ENCODE peak calls at places on chromosome 7, in five cellular contexts. One of them, this sample, is unnamed.

GRCh38 chr7:19066109-19066508 is 51.3 kb downstream of the TWIST1 start:
- DNase-seq in GM12891: no peak
- DNase-seq in suprapubic skin: no peak
- DNase-seq in Panc1: no peak
- DNase-seq in stomach: no peak
- DNase-seq in this sample: no peak

GRCh38 chr7:149669121-149669818 is 104.1 kb downstream of the ZNF467 start:
- DNase-seq in GM12891: no peak
- DNase-seq in suprapubic skin: no peak
- DNase-seq in Panc1: peak
- DNase-seq in stomach: no peak
- DNase-seq in this sample: no peak

GRCh38 chr7:44811093-44811492 is 14.6 kb downstream of the PPIA start:
- DNase-seq in GM12891: no peak
- DNase-seq in suprapubic skin: no peak
- DNase-seq in Panc1: no peak
- DNase-seq in stomach: no peak
- DNase-seq in this sample: no peak

GRCh38 chr7:40234046-40234445 is 99.2 kb downstream of the SUGCT start:
- DNase-seq in GM12891: no peak
- DNase-seq in suprapubic skin: no peak
- DNase-seq in Panc1: no peak
- DNase-seq in stomach: peak
- DNase-seq in this sample: no peak

GRCh38 chr7:30470163-30470770 is 8.3 kb downstream of the NOD1 start:
- DNase-seq in GM12891: no peak
- DNase-seq in suprapubic skin: no peak
- DNase-seq in Panc1: no peak
- DNase-seq in stomach: no peak
- DNase-seq in this sample: peak

GRCh38 chr7:8063706-8064297 is 95.2 kb downstream of the GLCCI1 start:
- DNase-seq in GM12891: no peak
- DNase-seq in suprapubic skin: no peak
- DNase-seq in Panc1: no peak
- DNase-seq in stomach: no peak
- DNase-seq in this sample: no peak

GRCh38 chr7:131600578-131600977 is 44.1 kb upstream of the PODXL start:
- DNase-seq in GM12891: no peak
- DNase-seq in suprapubic skin: no peak
- DNase-seq in Panc1: no peak
- DNase-seq in stomach: no peak
- DNase-seq in this sample: no peak

GRCh38 chr7:27173412-27174076 is 576 bp downstream of the HOXA10 start:
- DNase-seq in GM12891: no peak
- DNase-seq in suprapubic skin: peak
- DNase-seq in Panc1: no peak
- DNase-seq in stomach: peak
- DNase-seq in this sample: peak

GRCh38 chr7:137681657-137682562 is 164.9 kb downstream of the DGKI start:
- DNase-seq in GM12891: no peak
- DNase-seq in suprapubic skin: no peak
- DNase-seq in Panc1: no peak
- DNase-seq in stomach: no peak
- DNase-seq in this sample: no peak

GRCh38 chr7:115618676-115619075 is 411.9 kb downstream of the TFEC start:
- DNase-seq in GM12891: no peak
- DNase-seq in suprapubic skin: no peak
- DNase-seq in Panc1: no peak
- DNase-seq in stomach: no peak
- DNase-seq in this sample: no peak

GRCh38 chr7:41097501-41097900 is 605.4 kb downstream of the INHBA start:
- DNase-seq in GM12891: no peak
- DNase-seq in suprapubic skin: no peak
- DNase-seq in Panc1: no peak
- DNase-seq in stomach: no peak
- DNase-seq in this sample: no peak

GRCh38 chr7:21256310-21256877 is 171.5 kb upstream of the SP4 start:
- DNase-seq in GM12891: no peak
- DNase-seq in suprapubic skin: no peak
- DNase-seq in Panc1: no peak
- DNase-seq in stomach: no peak
- DNase-seq in this sample: no peak

GRCh38 chr7:33486626-33487025 is 357.3 kb downstream of the BBS9 start:
- DNase-seq in GM12891: no peak
- DNase-seq in suprapubic skin: no peak
- DNase-seq in Panc1: no peak
- DNase-seq in stomach: no peak
- DNase-seq in this sample: no peak

GRCh38 chr7:50558380-50559051 is 6.7 kb downstream of the DDC start:
- DNase-seq in GM12891: no peak
- DNase-seq in suprapubic skin: no peak
- DNase-seq in Panc1: no peak
- DNase-seq in stomach: no peak
- DNase-seq in this sample: no peak

GRCh38 chr7:50564171-50564570 is 1.0 kb downstream of the DDC start:
- DNase-seq in GM12891: no peak
- DNase-seq in suprapubic skin: no peak
- DNase-seq in Panc1: no peak
- DNase-seq in stomach: no peak
- DNase-seq in this sample: no peak

GRCh38 chr7:50562126-50562525 is 3.1 kb downstream of the DDC start:
- DNase-seq in GM12891: no peak
- DNase-seq in suprapubic skin: no peak
- DNase-seq in Panc1: no peak
- DNase-seq in stomach: no peak
- DNase-seq in this sample: peak

GRCh38 chr7:50557114-50557513 is 8.1 kb downstream of the DDC start:
- DNase-seq in GM12891: no peak
- DNase-seq in suprapubic skin: no peak
- DNase-seq in Panc1: no peak
- DNase-seq in stomach: no peak
- DNase-seq in this sample: no peak

DNA sequence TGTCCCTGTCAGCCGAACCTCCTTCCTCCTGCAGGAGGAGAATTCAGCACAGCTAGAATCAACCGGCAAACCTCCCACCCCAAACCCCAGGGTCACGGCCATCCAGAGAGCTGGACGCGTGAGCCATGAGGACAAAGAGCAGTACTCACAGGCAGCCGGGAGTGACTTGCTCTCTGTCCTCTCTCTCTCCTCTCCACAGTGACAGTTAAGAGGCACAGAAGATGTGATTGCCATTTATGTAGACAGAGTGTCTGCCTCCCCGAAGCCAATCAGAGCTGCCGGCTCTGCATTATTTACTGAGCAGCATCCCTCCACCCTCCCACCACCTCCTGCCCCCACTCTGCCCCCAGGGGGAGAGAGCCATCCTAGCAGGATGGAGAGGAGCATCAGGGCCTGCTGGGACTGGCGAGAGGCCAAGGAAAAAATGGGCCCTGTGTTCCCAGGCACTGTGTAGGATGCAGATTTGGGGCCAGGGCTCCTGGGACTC is 4.3 kb downstream of the DDC start:
- DNase-seq in GM12891: no peak
- DNase-seq in suprapubic skin: no peak
- DNase-seq in Panc1: no peak
- DNase-seq in stomach: no peak
- DNase-seq in this sample: no peak
- TF ChIP-seq POLR2AphosphoS5 in GM12891: no peak
- TF ChIP-seq POLR2AphosphoS5 in suprapubic skin: no peak
- TF ChIP-seq POLR2AphosphoS5 in Panc1: no peak
- TF ChIP-seq POLR2AphosphoS5 in stomach: no peak
- TF ChIP-seq POLR2AphosphoS5 in this sample: no peak

DNA sequence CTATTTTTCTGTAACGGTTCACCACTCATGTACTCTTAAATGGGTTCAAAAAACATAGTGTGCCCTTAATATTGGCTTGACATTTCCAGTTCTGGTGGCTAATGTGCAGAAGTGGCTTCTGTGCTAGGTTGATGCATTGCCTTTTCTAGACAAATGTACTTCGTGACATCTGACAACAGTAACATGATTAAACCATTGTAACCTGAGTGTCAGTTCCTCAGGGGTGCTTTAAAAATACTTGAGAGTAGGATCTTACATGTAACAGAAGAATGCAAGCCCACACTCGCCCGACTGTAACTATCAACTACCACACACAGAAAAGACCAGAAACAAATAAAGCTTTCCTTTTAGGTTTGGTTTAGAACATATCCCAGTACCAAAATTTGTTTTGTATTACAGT is 393.4 kb upstream of the NFE2L3 start:
- DNase-seq in GM12891: no peak
- DNase-seq in suprapubic skin: no peak
- DNase-seq in Panc1: no peak
- DNase-seq in stomach: no peak
- DNase-seq in this sample: no peak
- TF ChIP-seq POLR2AphosphoS5 in GM12891: no peak
- TF ChIP-seq POLR2AphosphoS5 in suprapubic skin: no peak
- TF ChIP-seq POLR2AphosphoS5 in Panc1: no peak
- TF ChIP-seq POLR2AphosphoS5 in stomach: no peak
- TF ChIP-seq POLR2AphosphoS5 in this sample: no peak

GRCh38 chr7:100024020-100024619 is 8.7 kb downstream of the ZKSCAN1 start:
- DNase-seq in GM12891: no peak
- DNase-seq in suprapubic skin: no peak
- DNase-seq in Panc1: no peak
- DNase-seq in stomach: no peak
- DNase-seq in this sample: no peak
- TF ChIP-seq POLR2AphosphoS5 in GM12891: no peak
- TF ChIP-seq POLR2AphosphoS5 in suprapubic skin: no peak
- TF ChIP-seq POLR2AphosphoS5 in Panc1: no peak
- TF ChIP-seq POLR2AphosphoS5 in stomach: no peak
- TF ChIP-seq POLR2AphosphoS5 in this sample: no peak

DNA sequence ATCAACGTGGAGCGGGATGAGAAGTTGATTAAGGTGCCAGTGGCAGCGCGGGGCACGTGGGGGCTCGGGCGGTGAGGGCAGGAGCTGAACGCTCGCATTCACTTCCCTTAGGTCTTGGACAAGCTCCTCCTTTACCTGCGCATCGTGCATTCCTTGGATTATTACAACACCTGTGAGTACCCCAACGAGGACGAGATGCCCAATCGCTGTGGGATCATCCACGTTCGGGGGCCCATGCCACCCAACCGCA is 2.7 kb downstream of the UFSP1 start:
- DNase-seq in GM12891: no peak
- DNase-seq in suprapubic skin: no peak
- DNase-seq in Panc1: no peak
- DNase-seq in stomach: no peak
- DNase-seq in this sample: no peak
- TF ChIP-seq POLR2AphosphoS5 in GM12891: no peak
- TF ChIP-seq POLR2AphosphoS5 in suprapubic skin: no peak
- TF ChIP-seq POLR2AphosphoS5 in Panc1: no peak
- TF ChIP-seq POLR2AphosphoS5 in stomach: no peak
- TF ChIP-seq POLR2AphosphoS5 in this sample: no peak

DNA sequence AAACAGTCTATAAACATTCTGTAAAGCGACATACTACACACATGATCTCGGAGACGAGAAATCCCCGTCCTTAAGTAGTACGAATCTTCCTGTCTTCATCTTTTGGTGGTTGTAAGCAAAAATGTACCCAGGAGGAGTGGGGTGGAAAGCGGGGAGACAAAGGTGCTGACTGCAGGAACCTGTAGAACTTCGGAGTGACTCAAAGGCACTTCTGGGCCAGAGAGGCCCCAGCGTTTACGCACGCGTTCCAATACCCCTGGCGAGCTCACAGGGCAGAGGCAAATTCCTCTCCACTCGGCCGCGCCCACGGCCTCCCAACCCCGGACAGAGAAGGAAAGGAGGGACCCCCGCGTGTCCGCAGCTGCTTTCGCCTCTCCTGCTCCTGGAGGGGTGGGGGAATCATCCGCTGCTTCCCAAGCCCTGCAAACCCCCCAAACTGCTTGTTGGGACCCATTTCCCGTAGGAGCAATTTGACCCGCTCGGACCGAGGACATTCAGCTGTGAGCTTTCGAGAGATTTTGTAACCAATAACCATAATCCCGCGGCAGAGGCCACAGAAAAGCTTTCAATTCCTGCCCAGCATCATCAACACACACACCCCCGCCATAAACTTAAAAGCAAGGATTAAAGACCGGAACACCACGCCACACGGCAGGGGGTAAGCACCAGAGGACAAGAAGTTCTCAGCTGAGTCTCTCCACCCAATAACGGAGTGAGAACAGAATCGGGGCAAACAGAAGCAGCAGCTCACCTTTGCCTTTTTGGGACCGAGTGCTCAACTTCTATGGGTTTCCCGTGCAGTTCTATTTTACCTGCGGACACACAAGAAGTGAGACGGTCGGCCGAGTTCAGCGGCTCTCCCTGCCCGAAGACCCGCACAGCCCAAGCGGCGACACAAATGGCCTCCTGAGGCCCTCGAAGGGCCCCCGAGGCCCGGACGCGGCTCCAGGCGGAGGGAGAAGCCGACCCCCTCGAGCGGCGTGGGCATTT is 2.3 kb downstream of the IGF2BP3 start:
- DNase-seq in GM12891: no peak
- DNase-seq in suprapubic skin: no peak
- DNase-seq in Panc1: no peak
- DNase-seq in stomach: no peak
- DNase-seq in this sample: peak
- TF ChIP-seq POLR2AphosphoS5 in GM12891: no peak
- TF ChIP-seq POLR2AphosphoS5 in suprapubic skin: no peak
- TF ChIP-seq POLR2AphosphoS5 in Panc1: peak
- TF ChIP-seq POLR2AphosphoS5 in stomach: no peak
- TF ChIP-seq POLR2AphosphoS5 in this sample: no peak

GRCh38 chr7:13920053-13920697 is 69.3 kb downstream of the ETV1 start:
- DNase-seq in GM12891: no peak
- DNase-seq in suprapubic skin: no peak
- DNase-seq in Panc1: peak
- DNase-seq in stomach: no peak
- DNase-seq in this sample: no peak
- TF ChIP-seq POLR2AphosphoS5 in GM12891: no peak
- TF ChIP-seq POLR2AphosphoS5 in suprapubic skin: no peak
- TF ChIP-seq POLR2AphosphoS5 in Panc1: no peak
- TF ChIP-seq POLR2AphosphoS5 in stomach: no peak
- TF ChIP-seq POLR2AphosphoS5 in this sample: no peak

GRCh38 chr7:2665359-2665791 is 22.6 kb upstream of the AMZ1 start:
- DNase-seq in GM12891: no peak
- DNase-seq in suprapubic skin: no peak
- DNase-seq in Panc1: no peak
- DNase-seq in stomach: no peak
- DNase-seq in this sample: peak
- TF ChIP-seq POLR2AphosphoS5 in GM12891: no peak
- TF ChIP-seq POLR2AphosphoS5 in suprapubic skin: no peak
- TF ChIP-seq POLR2AphosphoS5 in Panc1: no peak
- TF ChIP-seq POLR2AphosphoS5 in stomach: no peak
- TF ChIP-seq POLR2AphosphoS5 in this sample: no peak

This sample was measured in upper lobe of left lung.